ENCODE peak calls at places on chromosomes 12 and 14, in nine cellular contexts. One of them, this sample, is unnamed.

GRCh38 chr12:38662851-38663250 is 242.5 kb downstream of the CPNE8 start:
- DNase-seq in NCI-H2171 treated with DMSO at 0.1 percent for 48 hours: no peak
- DNase-seq in iris pigment epithelial cell: peak
- DNase-seq in mesenchymal stem cell: no peak
- DNase-seq in frontal cortex: no peak
- DNase-seq in posterior cingulate gyrus: no peak
- DNase-seq in mucosa of gallbladder: no peak
- DNase-seq in AG10803: peak
- DNase-seq in effector CD4-positive, alpha-beta T cell: no peak
- DNase-seq in this sample: no peak

GRCh38 chr14:24279301-24280186 is 8.1 kb upstream of the RABGGTA start:
- DNase-seq in NCI-H2171 treated with DMSO at 0.1 percent for 48 hours: no peak
- DNase-seq in iris pigment epithelial cell: no peak
- DNase-seq in mesenchymal stem cell: no peak
- DNase-seq in frontal cortex: no peak
- DNase-seq in posterior cingulate gyrus: peak
- DNase-seq in mucosa of gallbladder: no peak
- DNase-seq in AG10803: no peak
- DNase-seq in effector CD4-positive, alpha-beta T cell: peak
- DNase-seq in this sample: peak

GRCh38 chr14:38521591-38521990 is 265.7 kb upstream of the CLEC14A start:
- DNase-seq in NCI-H2171 treated with DMSO at 0.1 percent for 48 hours: no peak
- DNase-seq in iris pigment epithelial cell: no peak
- DNase-seq in mesenchymal stem cell: no peak
- DNase-seq in frontal cortex: no peak
- DNase-seq in posterior cingulate gyrus: no peak
- DNase-seq in mucosa of gallbladder: no peak
- DNase-seq in AG10803: no peak
- DNase-seq in effector CD4-positive, alpha-beta T cell: no peak
- DNase-seq in this sample: no peak

GRCh38 chr14:101737414-101738367 is 23.8 kb upstream of the PPP2R5C start:
- DNase-seq in NCI-H2171 treated with DMSO at 0.1 percent for 48 hours: no peak
- DNase-seq in iris pigment epithelial cell: no peak
- DNase-seq in mesenchymal stem cell: no peak
- DNase-seq in frontal cortex: no peak
- DNase-seq in posterior cingulate gyrus: no peak
- DNase-seq in mucosa of gallbladder: no peak
- DNase-seq in AG10803: no peak
- DNase-seq in effector CD4-positive, alpha-beta T cell: no peak
- DNase-seq in this sample: no peak

GRCh38 chr14:65471038-65471878 is 58.7 kb downstream of the FUT8 start:
- DNase-seq in NCI-H2171 treated with DMSO at 0.1 percent for 48 hours: no peak
- DNase-seq in iris pigment epithelial cell: no peak
- DNase-seq in mesenchymal stem cell: no peak
- DNase-seq in frontal cortex: no peak
- DNase-seq in posterior cingulate gyrus: no peak
- DNase-seq in mucosa of gallbladder: no peak
- DNase-seq in AG10803: no peak
- DNase-seq in effector CD4-positive, alpha-beta T cell: no peak
- DNase-seq in this sample: no peak

GRCh38 chr12:124289634-124290600 is 5.0 kb upstream of the RFLNA start:
- DNase-seq in NCI-H2171 treated with DMSO at 0.1 percent for 48 hours: no peak
- DNase-seq in iris pigment epithelial cell: peak
- DNase-seq in mesenchymal stem cell: peak
- DNase-seq in frontal cortex: no peak
- DNase-seq in posterior cingulate gyrus: no peak
- DNase-seq in mucosa of gallbladder: no peak
- DNase-seq in AG10803: peak
- DNase-seq in effector CD4-positive, alpha-beta T cell: no peak
- DNase-seq in this sample: peak

GRCh38 chr12:43114316-43114715 is 437.7 kb downstream of the ADAMTS20 start:
- DNase-seq in NCI-H2171 treated with DMSO at 0.1 percent for 48 hours: no peak
- DNase-seq in iris pigment epithelial cell: no peak
- DNase-seq in mesenchymal stem cell: no peak
- DNase-seq in frontal cortex: no peak
- DNase-seq in posterior cingulate gyrus: no peak
- DNase-seq in mucosa of gallbladder: no peak
- DNase-seq in AG10803: no peak
- DNase-seq in effector CD4-positive, alpha-beta T cell: no peak
- DNase-seq in this sample: no peak

GRCh38 chr12:52614381-52615207 is 3.8 kb downstream of the KRT73 start:
- DNase-seq in NCI-H2171 treated with DMSO at 0.1 percent for 48 hours: no peak
- DNase-seq in iris pigment epithelial cell: no peak
- DNase-seq in mesenchymal stem cell: no peak
- DNase-seq in frontal cortex: no peak
- DNase-seq in posterior cingulate gyrus: no peak
- DNase-seq in mucosa of gallbladder: peak
- DNase-seq in AG10803: no peak
- DNase-seq in effector CD4-positive, alpha-beta T cell: no peak
- DNase-seq in this sample: no peak

GRCh38 chr14:64721391-64721791 is 17.2 kb downstream of the PLEKHG3 start:
- DNase-seq in NCI-H2171 treated with DMSO at 0.1 percent for 48 hours: peak
- DNase-seq in iris pigment epithelial cell: peak
- DNase-seq in mesenchymal stem cell: peak
- DNase-seq in frontal cortex: no peak
- DNase-seq in posterior cingulate gyrus: no peak
- DNase-seq in mucosa of gallbladder: peak
- DNase-seq in AG10803: peak
- DNase-seq in effector CD4-positive, alpha-beta T cell: no peak
- DNase-seq in this sample: peak

GRCh38 chr12:27779416-27779815 is 617 bp upstream of the KLHL42 start:
- DNase-seq in NCI-H2171 treated with DMSO at 0.1 percent for 48 hours: peak
- DNase-seq in iris pigment epithelial cell: no peak
- DNase-seq in mesenchymal stem cell: peak
- DNase-seq in frontal cortex: peak
- DNase-seq in posterior cingulate gyrus: peak
- DNase-seq in mucosa of gallbladder: no peak
- DNase-seq in AG10803: no peak
- DNase-seq in effector CD4-positive, alpha-beta T cell: no peak
- DNase-seq in this sample: peak

GRCh38 chr14:65560340-65561027 is 148.0 kb downstream of the FUT8 start:
- DNase-seq in NCI-H2171 treated with DMSO at 0.1 percent for 48 hours: no peak
- DNase-seq in iris pigment epithelial cell: peak
- DNase-seq in mesenchymal stem cell: no peak
- DNase-seq in frontal cortex: no peak
- DNase-seq in posterior cingulate gyrus: no peak
- DNase-seq in mucosa of gallbladder: no peak
- DNase-seq in AG10803: peak
- DNase-seq in effector CD4-positive, alpha-beta T cell: no peak
- DNase-seq in this sample: no peak

GRCh38 chr14:100146548-100147091 is 12.8 kb downstream of the DEGS2 start:
- DNase-seq in NCI-H2171 treated with DMSO at 0.1 percent for 48 hours: no peak
- DNase-seq in iris pigment epithelial cell: no peak
- DNase-seq in mesenchymal stem cell: no peak
- DNase-seq in frontal cortex: no peak
- DNase-seq in posterior cingulate gyrus: no peak
- DNase-seq in mucosa of gallbladder: no peak
- DNase-seq in AG10803: no peak
- DNase-seq in effector CD4-positive, alpha-beta T cell: no peak
- DNase-seq in this sample: no peak

GRCh38 chr12:89461649-89462612 is 62.7 kb downstream of the GALNT4 start:
- DNase-seq in NCI-H2171 treated with DMSO at 0.1 percent for 48 hours: peak
- DNase-seq in iris pigment epithelial cell: peak
- DNase-seq in mesenchymal stem cell: peak
- DNase-seq in frontal cortex: peak
- DNase-seq in posterior cingulate gyrus: no peak
- DNase-seq in mucosa of gallbladder: no peak
- DNase-seq in AG10803: peak
- DNase-seq in effector CD4-positive, alpha-beta T cell: no peak
- DNase-seq in this sample: no peak

GRCh38 chr12:108768591-108769500 is 37.5 kb upstream of the CORO1C start:
- DNase-seq in NCI-H2171 treated with DMSO at 0.1 percent for 48 hours: peak
- DNase-seq in iris pigment epithelial cell: no peak
- DNase-seq in mesenchymal stem cell: no peak
- DNase-seq in frontal cortex: peak
- DNase-seq in posterior cingulate gyrus: no peak
- DNase-seq in mucosa of gallbladder: peak
- DNase-seq in AG10803: no peak
- DNase-seq in effector CD4-positive, alpha-beta T cell: no peak
- DNase-seq in this sample: peak

GRCh38 chr12:93173178-93173957 is 204.4 kb upstream of the NUDT4 start:
- DNase-seq in NCI-H2171 treated with DMSO at 0.1 percent for 48 hours: peak
- DNase-seq in iris pigment epithelial cell: peak
- DNase-seq in mesenchymal stem cell: no peak
- DNase-seq in frontal cortex: no peak
- DNase-seq in posterior cingulate gyrus: no peak
- DNase-seq in mucosa of gallbladder: no peak
- DNase-seq in AG10803: peak
- DNase-seq in effector CD4-positive, alpha-beta T cell: no peak
- DNase-seq in this sample: no peak

GRCh38 chr12:124369055-124369900 is 74.4 kb downstream of the RFLNA start:
- DNase-seq in NCI-H2171 treated with DMSO at 0.1 percent for 48 hours: no peak
- DNase-seq in iris pigment epithelial cell: peak
- DNase-seq in mesenchymal stem cell: peak
- DNase-seq in frontal cortex: peak
- DNase-seq in posterior cingulate gyrus: peak
- DNase-seq in mucosa of gallbladder: peak
- DNase-seq in AG10803: peak
- DNase-seq in effector CD4-positive, alpha-beta T cell: no peak
- DNase-seq in this sample: peak

GRCh38 chr12:12870454-12870853 is 20.9 kb upstream of the GPRC5A start:
- DNase-seq in NCI-H2171 treated with DMSO at 0.1 percent for 48 hours: no peak
- DNase-seq in iris pigment epithelial cell: peak
- DNase-seq in mesenchymal stem cell: peak
- DNase-seq in frontal cortex: no peak
- DNase-seq in posterior cingulate gyrus: no peak
- DNase-seq in mucosa of gallbladder: no peak
- DNase-seq in AG10803: peak
- DNase-seq in effector CD4-positive, alpha-beta T cell: no peak
- DNase-seq in this sample: no peak

GRCh38 chr12:76259660-76260389 is 88.4 kb downstream of the BBS10 start:
- DNase-seq in NCI-H2171 treated with DMSO at 0.1 percent for 48 hours: no peak
- DNase-seq in iris pigment epithelial cell: peak
- DNase-seq in mesenchymal stem cell: peak
- DNase-seq in frontal cortex: no peak
- DNase-seq in posterior cingulate gyrus: no peak
- DNase-seq in mucosa of gallbladder: no peak
- DNase-seq in AG10803: peak
- DNase-seq in effector CD4-positive, alpha-beta T cell: no peak
- DNase-seq in this sample: no peak

GRCh38 chr12:127150479-127150878 is 1116.5 kb upstream of the TMEM132C start:
- DNase-seq in NCI-H2171 treated with DMSO at 0.1 percent for 48 hours: no peak
- DNase-seq in iris pigment epithelial cell: no peak
- DNase-seq in mesenchymal stem cell: no peak
- DNase-seq in frontal cortex: no peak
- DNase-seq in posterior cingulate gyrus: no peak
- DNase-seq in mucosa of gallbladder: no peak
- DNase-seq in AG10803: no peak
- DNase-seq in effector CD4-positive, alpha-beta T cell: no peak
- DNase-seq in this sample: no peak

GRCh38 chr14:86787782-86788181 is 1205.2 kb downstream of the GALC start:
- DNase-seq in NCI-H2171 treated with DMSO at 0.1 percent for 48 hours: peak
- DNase-seq in iris pigment epithelial cell: peak
- DNase-seq in mesenchymal stem cell: peak
- DNase-seq in frontal cortex: no peak
- DNase-seq in posterior cingulate gyrus: no peak
- DNase-seq in mucosa of gallbladder: no peak
- DNase-seq in AG10803: peak
- DNase-seq in effector CD4-positive, alpha-beta T cell: no peak
- DNase-seq in this sample: no peak

GRCh38 chr14:62691613-62692489 is 353.4 kb downstream of the KCNH5 start:
- DNase-seq in NCI-H2171 treated with DMSO at 0.1 percent for 48 hours: peak
- DNase-seq in iris pigment epithelial cell: peak
- DNase-seq in mesenchymal stem cell: peak
- DNase-seq in frontal cortex: no peak
- DNase-seq in posterior cingulate gyrus: no peak
- DNase-seq in mucosa of gallbladder: peak
- DNase-seq in AG10803: peak
- DNase-seq in effector CD4-positive, alpha-beta T cell: no peak
- DNase-seq in this sample: peak

GRCh38 chr14:30779210-30779609 is 95.1 kb upstream of the COCH start:
- DNase-seq in NCI-H2171 treated with DMSO at 0.1 percent for 48 hours: no peak
- DNase-seq in iris pigment epithelial cell: peak
- DNase-seq in mesenchymal stem cell: peak
- DNase-seq in frontal cortex: no peak
- DNase-seq in posterior cingulate gyrus: no peak
- DNase-seq in mucosa of gallbladder: no peak
- DNase-seq in AG10803: no peak
- DNase-seq in effector CD4-positive, alpha-beta T cell: no peak
- DNase-seq in this sample: no peak

GRCh38 chr14:52692248-52692962 is 3.0 kb downstream of the ERO1A start:
- DNase-seq in NCI-H2171 treated with DMSO at 0.1 percent for 48 hours: no peak
- DNase-seq in iris pigment epithelial cell: peak
- DNase-seq in mesenchymal stem cell: peak
- DNase-seq in frontal cortex: no peak
- DNase-seq in posterior cingulate gyrus: no peak
- DNase-seq in mucosa of gallbladder: no peak
- DNase-seq in AG10803: peak
- DNase-seq in effector CD4-positive, alpha-beta T cell: no peak
- DNase-seq in this sample: no peak

GRCh38 chr12:3148366-3149000 is 71.3 kb downstream of the TSPAN9 start:
- DNase-seq in NCI-H2171 treated with DMSO at 0.1 percent for 48 hours: no peak
- DNase-seq in iris pigment epithelial cell: no peak
- DNase-seq in mesenchymal stem cell: no peak
- DNase-seq in frontal cortex: no peak
- DNase-seq in posterior cingulate gyrus: no peak
- DNase-seq in mucosa of gallbladder: no peak
- DNase-seq in AG10803: no peak
- DNase-seq in effector CD4-positive, alpha-beta T cell: no peak
- DNase-seq in this sample: no peak

GRCh38 chr14:78902010-78902623 is 731.9 kb downstream of the NRXN3 start:
- DNase-seq in NCI-H2171 treated with DMSO at 0.1 percent for 48 hours: peak
- DNase-seq in iris pigment epithelial cell: peak
- DNase-seq in mesenchymal stem cell: peak
- DNase-seq in frontal cortex: no peak
- DNase-seq in posterior cingulate gyrus: peak
- DNase-seq in mucosa of gallbladder: peak
- DNase-seq in AG10803: peak
- DNase-seq in effector CD4-positive, alpha-beta T cell: no peak
- DNase-seq in this sample: peak

GRCh38 chr14:104968541-104969401 is 9.4 kb downstream of the AHNAK2 start:
- DNase-seq in NCI-H2171 treated with DMSO at 0.1 percent for 48 hours: peak
- DNase-seq in iris pigment epithelial cell: peak
- DNase-seq in mesenchymal stem cell: peak
- DNase-seq in frontal cortex: no peak
- DNase-seq in posterior cingulate gyrus: no peak
- DNase-seq in mucosa of gallbladder: peak
- DNase-seq in AG10803: peak
- DNase-seq in effector CD4-positive, alpha-beta T cell: no peak
- DNase-seq in this sample: no peak

GRCh38 chr12:111975161-111975931 is 37.6 kb downstream of the TMEM116 start:
- DNase-seq in NCI-H2171 treated with DMSO at 0.1 percent for 48 hours: no peak
- DNase-seq in iris pigment epithelial cell: peak
- DNase-seq in mesenchymal stem cell: peak
- DNase-seq in frontal cortex: no peak
- DNase-seq in posterior cingulate gyrus: no peak
- DNase-seq in mucosa of gallbladder: no peak
- DNase-seq in AG10803: peak
- DNase-seq in effector CD4-positive, alpha-beta T cell: no peak
- DNase-seq in this sample: no peak

GRCh38 chr14:35384386-35385041 is 20.0 kb downstream of the NFKBIA start:
- DNase-seq in NCI-H2171 treated with DMSO at 0.1 percent for 48 hours: no peak
- DNase-seq in iris pigment epithelial cell: peak
- DNase-seq in mesenchymal stem cell: peak
- DNase-seq in frontal cortex: no peak
- DNase-seq in posterior cingulate gyrus: no peak
- DNase-seq in mucosa of gallbladder: peak
- DNase-seq in AG10803: peak
- DNase-seq in effector CD4-positive, alpha-beta T cell: no peak
- DNase-seq in this sample: no peak

GRCh38 chr12:25904442-25904841 is 54.0 kb upstream of the RASSF8 start:
- DNase-seq in NCI-H2171 treated with DMSO at 0.1 percent for 48 hours: no peak
- DNase-seq in iris pigment epithelial cell: peak
- DNase-seq in mesenchymal stem cell: peak
- DNase-seq in frontal cortex: no peak
- DNase-seq in posterior cingulate gyrus: no peak
- DNase-seq in mucosa of gallbladder: no peak
- DNase-seq in AG10803: peak
- DNase-seq in effector CD4-positive, alpha-beta T cell: no peak
- DNase-seq in this sample: no peak

GRCh38 chr14:101248056-101248725 is 313.1 kb upstream of the DIO3 start:
- DNase-seq in NCI-H2171 treated with DMSO at 0.1 percent for 48 hours: no peak
- DNase-seq in iris pigment epithelial cell: no peak
- DNase-seq in mesenchymal stem cell: no peak
- DNase-seq in frontal cortex: no peak
- DNase-seq in posterior cingulate gyrus: no peak
- DNase-seq in mucosa of gallbladder: peak
- DNase-seq in AG10803: no peak
- DNase-seq in effector CD4-positive, alpha-beta T cell: no peak
- DNase-seq in this sample: no peak

GRCh38 chr12:43981726-43982125 is 145.8 kb downstream of the TMEM117 start:
- DNase-seq in NCI-H2171 treated with DMSO at 0.1 percent for 48 hours: no peak
- DNase-seq in iris pigment epithelial cell: no peak
- DNase-seq in mesenchymal stem cell: no peak
- DNase-seq in frontal cortex: no peak
- DNase-seq in posterior cingulate gyrus: no peak
- DNase-seq in mucosa of gallbladder: no peak
- DNase-seq in AG10803: no peak
- DNase-seq in effector CD4-positive, alpha-beta T cell: no peak
- DNase-seq in this sample: no peak

This sample was measured in body of pancreas.